ENCODE peak calls at places on chromosomes 1 and 21, in five cellular contexts. F, T, A, P and B are unnamed samples.

GRCh38 chr1:72281144-72281543 is 1.2 kb downstream of the NEGR1 start:
- DNase-seq in F (no peak), T (no peak), A (no peak), P (no peak), B (no peak)

GRCh38 chr1:92907949-92908684 is 53.1 kb downstream of the DIPK1A start:
- DNase-seq in F (no peak), T (no peak), A (no peak), P (no peak), B (no peak)

GRCh38 chr1:94866178-94866822 is 46.1 kb downstream of the SLC44A3 start:
- DNase-seq in F (no peak), T (no peak), A (no peak), P (no peak), B (no peak)

GRCh38 chr1:193308438-193308837 is 122.0 kb upstream of the B3GALT2 start:
- DNase-seq in F (no peak), T (no peak), A (no peak), P (no peak), B (no peak)

GRCh38 chr1:47680815-47681475 is 243.1 kb downstream of the FOXD2 start:
- DNase-seq in F (no peak), T (no peak), A (no peak), P (no peak), B (no peak)

GRCh38 chr1:7406641-7407546 is 364.2 kb upstream of the VAMP3 start:
- DNase-seq in F (no peak), T (peak), A (no peak), P (no peak), B (no peak)

GRCh38 chr1:218353656-218354055 is 8.5 kb downstream of the TGFB2 start:
- DNase-seq in F (no peak), T (no peak), A (no peak), P (no peak), B (no peak)

GRCh38 chr1:19750101-19750881 is 49.4 kb downstream of the TMCO4 start:
- DNase-seq in F (no peak), T (no peak), A (no peak), P (no peak), B (no peak)

GRCh38 chr1:93979718-93980319 is 70.6 kb upstream of the GCLM start:
- DNase-seq in F (no peak), T (no peak), A (peak), P (no peak), B (no peak)

GRCh38 chr1:41294213-41294612 is 52.1 kb upstream of the SCMH1 start:
- DNase-seq in F (no peak), T (no peak), A (no peak), P (no peak), B (no peak)

GRCh38 chr1:39142394-39143060 is 62.0 kb upstream of the MACF1 start:
- DNase-seq in F (no peak), T (no peak), A (no peak), P (no peak), B (no peak)

GRCh38 chr1:156468693-156469345 is 31.8 kb downstream of the MEF2D start:
- DNase-seq in F (no peak), T (no peak), A (no peak), P (no peak), B (no peak)

GRCh38 chr1:28509705-28510349 is 4.0 kb downstream of the RCC1 start:
- DNase-seq in F (no peak), T (no peak), A (no peak), P (no peak), B (peak)

GRCh38 chr21:46188226-46189212 is 4.3 kb upstream of the SPATC1L start:
- DNase-seq in F (peak), T (no peak), A (peak), P (peak), B (no peak)

GRCh38 chr1:89942825-89943658 is 51.9 kb upstream of the ZNF326 start:
- DNase-seq in F (no peak), T (no peak), A (peak), P (peak), B (peak)

GRCh38 chr1:33393524-33393923 is 37.4 kb downstream of the PHC2 start:
- DNase-seq in F (no peak), T (no peak), A (no peak), P (no peak), B (no peak)

GRCh38 chr1:6087958-6088357 is 42.3 kb downstream of the KCNAB2 start:
- DNase-seq in F (no peak), T (no peak), A (no peak), P (no peak), B (no peak)

GRCh38 chr21:42637602-42638041 is 15.8 kb upstream of the PDE9A start:
- DNase-seq in F (no peak), T (no peak), A (no peak), P (no peak), B (no peak)

GRCh38 chr1:115796897-115797296 is 28.4 kb upstream of the CASQ2 start:
- DNase-seq in F (no peak), T (no peak), A (no peak), P (no peak), B (no peak)

GRCh38 chr1:240363315-240363714 is 248.6 kb downstream of the GREM2 start:
- DNase-seq in F (no peak), T (no peak), A (no peak), P (no peak), B (no peak)

GRCh38 chr1:28855046-28855445 is 43.1 kb downstream of the OPRD1 start:
- DNase-seq in F (no peak), T (no peak), A (no peak), P (no peak), B (no peak)

GRCh38 chr1:21337931-21338567 is 47.8 kb upstream of the ECE1 start:
- DNase-seq in F (no peak), T (no peak), A (no peak), P (no peak), B (no peak)
- TF ChIP-seq POLR2AphosphoS5 in F (no peak), T (no peak), A (no peak), P (no peak), B (no peak)

GRCh38 chr1:186722711-186723309 is 42.6 kb upstream of the PTGS2 start:
- DNase-seq in F (peak), T (no peak), A (peak), P (peak), B (peak)
- TF ChIP-seq REST in F (no peak), T (no peak), A (no peak), P (no peak), B (no peak)

GRCh38 chr1:9146156-9146555 is 17.3 kb upstream of the GPR157 start:
- DNase-seq in F (no peak), T (no peak), A (no peak), P (no peak), B (no peak)

GRCh38 chr1:9149151-9149550 is 20.2 kb upstream of the GPR157 start:
- DNase-seq in F (no peak), T (no peak), A (no peak), P (no peak), B (no peak)

GRCh38 chr1:9145021-9145668 is 16.2 kb upstream of the GPR157 start:
- DNase-seq in F (peak), T (no peak), A (peak), P (no peak), B (peak)

GRCh38 chr1:9145714-9146113 is 16.8 kb upstream of the GPR157 start:
- DNase-seq in F (no peak), T (no peak), A (no peak), P (no peak), B (no peak)

GRCh38 chr1:9143250-9143649 is 14.3 kb upstream of the GPR157 start:
- DNase-seq in F (no peak), T (no peak), A (no peak), P (no peak), B (peak)
- TF ChIP-seq GABPA in F (no peak), T (no peak), A (no peak), P (no peak), B (peak)

DNA sequence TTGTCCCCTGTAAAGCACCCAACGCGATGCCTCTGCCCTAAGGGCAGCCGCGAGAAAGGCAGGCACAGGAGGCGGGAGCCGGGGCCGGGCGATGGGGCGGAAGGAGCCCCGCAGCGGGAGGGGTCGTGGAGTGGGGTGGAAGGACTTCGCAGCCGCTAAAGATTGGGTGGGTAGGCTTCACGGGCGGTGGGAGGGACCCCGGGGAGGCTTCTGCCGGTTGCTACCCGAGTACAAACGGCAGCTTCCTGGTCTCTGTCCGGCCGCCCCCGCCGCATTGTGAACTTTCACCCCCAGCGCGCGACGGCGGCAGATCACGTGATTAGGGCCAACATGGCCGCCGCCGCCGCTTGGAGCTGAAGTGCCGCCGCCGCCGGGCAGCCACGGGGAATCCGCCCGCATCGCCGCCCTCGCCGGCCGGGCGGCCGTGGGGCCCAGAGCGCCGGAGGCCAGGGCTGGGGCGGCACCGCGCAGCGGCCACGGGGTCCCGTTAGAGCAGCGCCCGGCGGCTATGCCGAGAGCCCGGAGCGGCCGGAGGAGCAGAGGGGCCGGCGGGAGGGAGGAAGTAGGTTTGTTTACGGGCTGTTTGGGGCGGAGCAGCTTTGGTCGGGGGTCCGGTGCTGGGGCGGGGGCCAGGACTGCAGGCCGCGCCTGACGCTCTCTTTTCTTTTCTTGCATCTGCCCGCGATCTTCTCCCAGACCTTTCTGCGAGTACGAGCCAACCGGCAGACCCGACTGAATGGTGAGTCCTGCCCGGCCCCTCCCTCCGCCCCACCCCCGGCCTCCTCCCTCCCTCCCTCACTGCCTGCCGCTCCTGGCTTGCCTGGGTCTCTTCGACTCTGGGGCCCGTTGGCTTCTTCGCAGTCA is 42.4 kb downstream of the TMEM53 start:
- DNase-seq in F (peak), T (peak), A (peak), P (peak), B (peak)
- TF ChIP-seq POLR2AphosphoS5 in F (peak), T (peak), A (peak), P (peak), B (peak)

GRCh38 chr1:179029293-179029692 is 3.6 kb downstream of the FAM20B start:
- DNase-seq in F (no peak), T (no peak), A (peak), P (no peak), B (no peak)

GRCh38 chr1:179026813-179027664 is 1.3 kb downstream of the FAM20B start:
- DNase-seq in F (no peak), T (no peak), A (peak), P (no peak), B (no peak)

GRCh38 chr1:179025125-179025974 is at the start of gene FAM20B:
- DNase-seq in F (peak), T (peak), A (peak), P (peak), B (peak)

GRCh38 chr1:179023946-179024345 is 1.7 kb upstream of the FAM20B start:
- DNase-seq in F (no peak), T (no peak), A (no peak), P (no peak), B (no peak)

GRCh38 chr1:179025975-179026812 is 500 bp downstream of the FAM20B start:
- DNase-seq in F (peak), T (no peak), A (peak), P (peak), B (peak)
- TF ChIP-seq REST in F (no peak), T (no peak), A (no peak), P (no peak), B (peak)

GRCh38 chr1:183655562-183656075 is 2.5 kb upstream of the APOBEC4 start:
- DNase-seq in F (peak), T (peak), A (peak), P (peak), B (no peak)
- TF ChIP-seq GABPA in F (no peak), T (no peak), A (no peak), P (no peak), B (no peak)

DNA sequence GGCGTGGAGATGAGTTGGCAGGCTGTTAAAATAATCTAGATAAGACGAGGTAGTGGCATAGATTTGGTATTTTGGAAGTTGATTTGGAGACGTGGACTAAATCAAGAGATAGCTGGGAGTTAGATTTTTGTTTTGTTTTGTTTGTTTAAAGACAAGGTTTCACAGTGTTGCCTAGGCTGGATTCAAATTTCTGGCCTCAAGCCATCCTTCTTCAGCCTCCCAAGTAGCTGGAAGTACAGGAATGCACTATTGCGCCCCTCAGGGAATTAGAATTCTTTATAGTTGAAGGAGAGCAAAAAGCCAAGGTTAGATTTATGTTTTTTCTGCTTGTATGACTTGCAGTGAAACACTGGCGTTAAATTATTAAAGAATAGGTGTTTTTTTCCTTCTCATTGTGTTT is 22.3 kb upstream of the SNRPE start:
- DNase-seq in F (no peak), T (no peak), A (no peak), P (no peak), B (no peak)
- TF ChIP-seq POLR2AphosphoS5 in F (no peak), T (no peak), A (no peak), P (no peak), B (no peak)

DNA sequence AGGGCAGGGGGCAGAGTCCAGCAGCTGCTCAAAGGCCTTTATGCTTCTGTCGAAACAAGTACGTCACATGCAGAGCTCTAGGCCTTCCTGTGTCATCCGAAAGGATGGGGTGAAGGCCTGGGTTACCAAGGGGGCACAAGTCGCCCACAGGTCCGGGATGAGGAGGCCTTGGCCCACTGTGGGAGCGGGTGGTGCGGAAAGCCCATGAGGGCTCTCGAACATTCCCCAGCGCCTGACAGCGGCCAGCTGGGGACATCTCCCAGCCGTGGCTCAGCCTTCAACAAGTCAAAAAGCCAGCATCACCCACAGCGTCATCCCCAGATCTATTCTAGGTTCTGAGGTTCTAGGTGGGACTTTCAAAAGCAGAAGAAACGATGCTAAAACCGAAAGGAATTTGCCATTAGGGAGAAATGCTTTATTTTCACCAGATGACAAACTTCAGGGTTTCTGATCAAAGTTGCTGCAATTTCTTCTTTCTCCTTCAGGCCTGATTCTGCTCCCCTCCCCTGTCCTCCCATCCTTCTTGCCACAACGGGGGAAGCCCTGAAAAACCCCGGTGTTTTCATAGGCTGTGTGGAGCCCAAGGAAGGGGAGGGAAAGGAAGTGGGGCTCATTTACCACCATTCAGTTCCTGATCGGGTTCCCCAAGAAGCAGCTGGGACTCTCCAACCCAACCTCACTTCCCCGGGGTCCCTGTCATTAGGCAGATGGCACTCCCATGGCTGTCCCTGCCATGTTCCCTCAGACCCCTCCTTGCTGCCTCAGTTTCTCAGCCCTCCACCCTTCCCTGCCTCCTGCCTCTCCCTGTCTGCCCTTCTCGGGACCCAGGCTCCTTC is 17.6 kb downstream of the GPR137B start:
- DNase-seq in F (no peak), T (peak), A (peak), P (no peak), B (no peak)
- TF ChIP-seq REST in F (no peak), T (no peak), A (no peak), P (no peak), B (no peak)

GRCh38 chr1:165408518-165408917 is 36.4 kb downstream of the RXRG start:
- DNase-seq in F (peak), T (no peak), A (peak), P (peak), B (peak)

GRCh38 chr1:165409957-165410356 is 35.0 kb downstream of the RXRG start:
- DNase-seq in F (no peak), T (no peak), A (no peak), P (no peak), B (no peak)

GRCh38 chr1:165407398-165407797 is 37.5 kb downstream of the RXRG start:
- DNase-seq in F (no peak), T (no peak), A (no peak), P (peak), B (no peak)

GRCh38 chr1:165402517-165403111 is 42.3 kb downstream of the RXRG start:
- DNase-seq in F (no peak), T (no peak), A (no peak), P (no peak), B (no peak)

GRCh38 chr1:165403835-165404482 is 41.0 kb downstream of the RXRG start:
- DNase-seq in F (peak), T (no peak), A (peak), P (peak), B (peak)
- TF ChIP-seq GABPA in F (no peak), T (no peak), A (no peak), P (no peak), B (no peak)